ENCODE peak calls at places on chromosomes 12 and 14, in four cellular contexts. X is endothelial cell; N is stimulated activated CD4-positive, alpha-beta T cell treated with anti-CD3 and anti-CD28 coated beads, Interleukin-4, amount 100 ng/mL, for 48 hours; U is A549. P is an unnamed sample.

GRCh38 chr14:63787995-63788946 is 60.4 kb upstream of the SGPP1 start:
- DNase-seq in X (no peak), U (no peak), N (no peak), P (no peak)

GRCh38 chr12:3365416-3366385 is 125.3 kb upstream of the PRMT8 start:
- DNase-seq in N (no peak), X (peak), U (peak), P (no peak)

GRCh38 chr14:76121089-76121748 is 30.5 kb upstream of the GPATCH2L start:
- DNase-seq in N (no peak), U (no peak), X (no peak), P (no peak)

GRCh38 chr12:130132831-130133635 is 29.2 kb upstream of the FZD10 start:
- DNase-seq in N (no peak), X (no peak), U (no peak), P (no peak)

GRCh38 chr12:85996280-85996679 is 122.2 kb downstream of the NTS start:
- DNase-seq in X (no peak), N (no peak), U (no peak), P (no peak)

GRCh38 chr14:29712586-29712985 is 215.1 kb downstream of the PRKD1 start:
- DNase-seq in X (no peak), U (no peak), N (no peak), P (no peak)

GRCh38 chr12:51210690-51211395 is 7.0 kb downstream of the POU6F1 start:
- DNase-seq in N (no peak), U (no peak), X (no peak), P (no peak)

GRCh38 chr14:66746316-66747006 is 238.5 kb downstream of the GPHN start:
- DNase-seq in N (no peak), X (peak), U (peak), P (no peak)

GRCh38 chr14:51018521-51018920 is 74.2 kb upstream of the PYGL start:
- DNase-seq in N (no peak), U (no peak), X (no peak), P (no peak)

GRCh38 chr14:34971801-34972200 is 11.0 kb upstream of the SRP54 start:
- DNase-seq in U (no peak), N (no peak), X (no peak), P (no peak)

GRCh38 chr14:36502558-36503508 is 17.2 kb downstream of the NKX2-1 start:
- DNase-seq in X (no peak), U (no peak), N (no peak), P (no peak)

GRCh38 chr12:22904485-22904884 is 279.5 kb downstream of the ETNK1 start:
- DNase-seq in N (no peak), U (no peak), X (no peak), P (no peak)

GRCh38 chr14:22614240-22614799 is 16.2 kb downstream of the ABHD4 start:
- DNase-seq in X (no peak), U (peak), N (no peak), P (no peak)

GRCh38 chr14:89773644-89774316 is 180.8 kb downstream of the EFCAB11 start:
- DNase-seq in N (peak), U (peak), X (peak), P (peak)

GRCh38 chr12:124852329-124852831 is 11.3 kb downstream of the SCARB1 start:
- DNase-seq in U (no peak), X (no peak), N (no peak), P (peak)

GRCh38 chr14:88146881-88147649 is 142.1 kb downstream of the GPR65 start:
- DNase-seq in X (no peak), U (no peak), N (no peak), P (no peak)

GRCh38 chr12:46998811-46999368 is 80.5 kb upstream of the PCED1B start:
- DNase-seq in N (no peak), X (no peak), U (no peak), P (no peak)

GRCh38 chr12:82948462-82948861 is 261.8 kb downstream of the TMTC2 start:
- DNase-seq in U (no peak), N (no peak), X (no peak), P (no peak)

GRCh38 chr14:72617391-72618011 is 276.4 kb downstream of the DPF3 start:
- DNase-seq in U (no peak), X (no peak), N (no peak), P (no peak)

GRCh38 chr12:46915861-46916260 is 90.1 kb upstream of the SLC38A4 start:
- DNase-seq in N (no peak), U (no peak), X (no peak), P (no peak)

GRCh38 chr12:130831246-130831645 is 7.8 kb downstream of the STX2 start:
- DNase-seq in N (no peak), U (no peak), X (no peak), P (no peak)

GRCh38 chr14:92846162-92846897 is 52.2 kb downstream of the GOLGA5 start:
- DNase-seq in U (no peak), N (no peak), X (no peak), P (no peak)

GRCh38 chr12:71664411-71665108 is 459 bp downstream of the THAP2 start:
- DNase-seq in U (peak), X (no peak), N (no peak), P (no peak)

GRCh38 chr12:126064028-126064427 is 998.8 kb downstream of the AACS start:
- DNase-seq in U (no peak), N (no peak), X (no peak), P (no peak)

GRCh38 chr12:2783936-2784600 is 10.7 kb upstream of the FKBP4 start:
- DNase-seq in N (peak), U (peak), X (peak), P (peak)

GRCh38 chr12:108572166-108572790 is 9.9 kb downstream of the ISCU start:
- DNase-seq in X (no peak), U (no peak), N (no peak), P (no peak)

GRCh38 chr12:103929051-103929908 is 930 bp upstream of the HSP90B1 start:
- DNase-seq in N (peak), X (peak), U (peak), P (peak)

GRCh38 chr14:68819260-68819691 is 26.4 kb upstream of the ZFP36L1 start:
- DNase-seq in N (peak), U (no peak), X (no peak), P (peak)

GRCh38 chr14:101174522-101174838 is 271.0 kb upstream of the RTL1 start:
- DNase-seq in N (no peak), X (no peak), U (no peak), P (no peak)

GRCh38 chr12:23099604-23100003 is 474.6 kb downstream of the ETNK1 start:
- DNase-seq in N (no peak), U (no peak), X (no peak), P (no peak)

GRCh38 chr14:20427231-20428009 is 8.5 kb downstream of the KLHL33 start:
- DNase-seq in X (no peak), N (no peak), U (peak), P (no peak)

GRCh38 chr12:57158186-57158585 is 10.8 kb upstream of the LRP1-AS start:
- DNase-seq in U (no peak), N (no peak), X (no peak), P (no peak)

GRCh38 chr12:122869207-122869973 is 26.5 kb downstream of the VPS37B start:
- DNase-seq in X (no peak), N (no peak), U (no peak), P (no peak)

GRCh38 chr12:128131955-128132354 is 135.0 kb upstream of the TMEM132C start:
- DNase-seq in X (no peak), U (no peak), N (no peak), P (no peak)

GRCh38 chr12:76030378-76031080 is 1.0 kb downstream of the PHLDA1 start:
- DNase-seq in X (peak), N (peak), U (no peak), P (peak)

GRCh38 chr12:50542448-50542847 is 37.7 kb downstream of the DIP2B start:
- DNase-seq in U (peak), X (no peak), N (no peak), P (no peak)

GRCh38 chr12:5184159-5184558 is 140.5 kb downstream of the KCNA5 start:
- DNase-seq in X (no peak), N (no peak), U (no peak), P (no peak)

GRCh38 chr14:64718762-64719161 is 14.5 kb downstream of the PLEKHG3 start:
- DNase-seq in U (no peak), N (no peak), X (no peak), P (no peak)